ENCODE peak calls at places on chromosome 21, in seven cellular contexts. D is IMR-90, Y is H9, N is trophoblast cell, X is mesendoderm, S is neuronal stem cell, R is H1. F is an unnamed sample.

GRCh38 chr21:44931501-44932365 is 8.1 kb upstream of the SLX9 start:
- DNase-seq in D (no peak), S (no peak), R (no peak), N (no peak), Y (no peak), X (no peak), F (no peak)

GRCh38 chr21:36125513-36126121 is 9.3 kb upstream of the CBR3 start:
- DNase-seq in N (no peak), Y (no peak), X (peak), S (no peak), R (peak), D (peak), F (peak)

GRCh38 chr21:46316708-46317324 is 6.9 kb downstream of the C21orf58 start:
- DNase-seq in R (no peak), S (no peak), Y (no peak), D (no peak), X (no peak), N (no peak), F (no peak)

GRCh38 chr21:36323032-36323431 is 3.0 kb downstream of the MORC3 start:
- DNase-seq in N (peak), X (no peak), D (peak), R (no peak), Y (no peak), S (no peak), F (peak)

GRCh38 chr21:33399821-33400220 is 3.4 kb upstream of the IFNGR2 start:
- DNase-seq in Y (no peak), R (no peak), X (no peak), S (no peak), N (no peak), D (no peak), F (no peak)

GRCh38 chr21:45415188-45415942 is 10.4 kb downstream of the COL18A1 start:
- DNase-seq in Y (no peak), X (no peak), S (no peak), R (no peak), D (no peak), N (no peak), F (no peak)

GRCh38 chr21:44695176-44695575 is 1.8 kb upstream of the KRTAP10-12 start:
- DNase-seq in N (no peak), X (no peak), R (no peak), Y (peak), D (no peak), S (no peak), F (no peak)

GRCh38 chr21:34202553-34203332 is 129.4 kb downstream of the MRPS6 start:
- DNase-seq in Y (peak), R (peak), X (peak), N (peak), S (peak), D (no peak), F (peak)

GRCh38 chr21:36966846-36967657 is 583 bp upstream of the HLCS start:
- DNase-seq in X (peak), N (no peak), R (peak), Y (no peak), S (no peak), D (no peak), F (peak)

GRCh38 chr21:15809065-15809464 is 79.3 kb downstream of the USP25 start:
- DNase-seq in X (no peak), D (no peak), R (no peak), Y (no peak), N (peak), S (no peak), F (no peak)

GRCh38 chr21:40043423-40043822 is 176.2 kb downstream of the PCP4 start:
- DNase-seq in D (no peak), Y (no peak), S (no peak), N (no peak), R (no peak), X (peak), F (no peak)

GRCh38 chr21:45257673-45258341 is 29.9 kb downstream of the POFUT2 start:
- DNase-seq in Y (peak), S (no peak), X (no peak), R (peak), N (no peak), D (no peak), F (no peak)

GRCh38 chr21:30166171-30166570 is 434 bp downstream of the CLDN17 start:
- DNase-seq in S (no peak), Y (no peak), R (no peak), N (no peak), X (no peak), D (no peak), F (no peak)

GRCh38 chr21:45970674-45971486 is 10.7 kb upstream of the COL6A1 start:
- DNase-seq in R (peak), D (peak), X (peak), S (no peak), Y (peak), N (no peak), F (peak)

GRCh38 chr21:44351535-44352252 is 1.7 kb upstream of the TRPM2 start:
- DNase-seq in S (no peak), D (no peak), N (no peak), Y (no peak), X (no peak), R (no peak), F (no peak)

GRCh38 chr21:45382698-45383000 is 22.3 kb upstream of the COL18A1 start:
- DNase-seq in N (no peak), S (no peak), R (no peak), Y (no peak), X (no peak), D (no peak), F (no peak)

GRCh38 chr21:45386728-45387371 is 18.1 kb upstream of the COL18A1 start:
- DNase-seq in S (no peak), R (no peak), N (no peak), Y (no peak), D (peak), X (no peak), F (peak)

GRCh38 chr21:35039595-35040291 is 9.4 kb downstream of the RUNX1 start:
- DNase-seq in Y (no peak), X (no peak), N (no peak), D (no peak), R (no peak), S (no peak), F (no peak)

GRCh38 chr21:41000838-41001237 is 153.9 kb upstream of the DSCAM start:
- DNase-seq in D (no peak), R (no peak), S (no peak), Y (no peak), N (no peak), X (no peak), F (no peak)

GRCh38 chr21:35178812-35179211 is 129.7 kb upstream of the RUNX1 start:
- DNase-seq in R (no peak), S (no peak), N (no peak), D (peak), Y (no peak), X (no peak), F (peak)

GRCh38 chr21:25838809-25839208 is 104.0 kb downstream of the GABPA start:
- DNase-seq in R (no peak), N (no peak), Y (no peak), X (no peak), S (no peak), D (peak), F (no peak)

GRCh38 chr21:46096596-46096981 is 1.3 kb upstream of the COL6A2 start:
- DNase-seq in R (peak), Y (peak), X (no peak), D (no peak), N (no peak), S (no peak), F (no peak)

GRCh38 chr21:26715878-26716506 is 129.2 kb downstream of the ADAMTS1 start:
- DNase-seq in S (peak), Y (peak), X (peak), D (peak), N (peak), R (peak), F (peak)

GRCh38 chr21:32921632-32922230 is 104.0 kb upstream of the OLIG2 start:
- DNase-seq in R (peak), N (no peak), D (peak), X (peak), S (no peak), Y (peak), F (no peak)

GRCh38 chr21:25963186-25963585 is 207.4 kb downstream of the APP start:
- DNase-seq in S (no peak), D (peak), R (no peak), X (no peak), Y (no peak), N (no peak), F (peak)

GRCh38 chr21:44454747-44455523 is at the start of gene LRRC3:
- DNase-seq in Y (peak), X (peak), D (peak), N (peak), S (peak), R (peak), F (peak)

GRCh38 chr21:41110664-41111063 is 57.3 kb upstream of the BACE2 start:
- DNase-seq in Y (no peak), S (no peak), R (no peak), D (no peak), X (no peak), N (no peak), F (no peak)

GRCh38 chr21:45427331-45428271 is 22.6 kb downstream of the COL18A1 start:
- DNase-seq in S (no peak), D (peak), Y (peak), X (peak), R (no peak), N (peak), F (peak)

GRCh38 chr21:23131177-23131576 is 2133.0 kb downstream of the NCAM2 start:
- DNase-seq in R (no peak), Y (no peak), D (no peak), X (peak), N (no peak), S (no peak), F (no peak)

GRCh38 chr21:44686000-44686781 is 4.2 kb upstream of the KRTAP12-1 start:
- DNase-seq in D (no peak), X (peak), Y (peak), R (no peak), N (no peak), S (no peak), F (no peak)

GRCh38 chr21:16307256-16307655 is 577.5 kb downstream of the USP25 start:
- DNase-seq in R (no peak), Y (no peak), D (no peak), S (no peak), N (no peak), X (no peak), F (no peak)

GRCh38 chr21:33395866-33396265 is 7.3 kb upstream of the IFNGR2 start:
- DNase-seq in R (no peak), X (no peak), S (no peak), D (peak), Y (no peak), N (no peak), F (peak)

GRCh38 chr21:34517491-34518245 is 5.7 kb upstream of the KCNE1 start:
- DNase-seq in X (peak), Y (no peak), S (no peak), N (peak), D (no peak), R (no peak), F (peak)

GRCh38 chr21:42413093-42413492 is 9.4 kb downstream of the UBASH3A start:
- DNase-seq in R (no peak), X (no peak), Y (no peak), N (no peak), S (no peak), D (no peak), F (no peak)

GRCh38 chr21:42414553-42414927 is 10.8 kb downstream of the UBASH3A start:
- DNase-seq in X (no peak), Y (no peak), R (no peak), S (no peak), N (no peak), D (no peak), F (no peak)

GRCh38 chr21:42413500-42413899 is 9.8 kb downstream of the UBASH3A start:
- DNase-seq in D (no peak), R (no peak), S (no peak), Y (no peak), N (no peak), X (no peak), F (no peak)

GRCh38 chr21:42414928-42415769 is 11.4 kb downstream of the UBASH3A start:
- DNase-seq in X (peak), N (peak), Y (no peak), R (no peak), S (no peak), D (peak), F (peak)

GRCh38 chr21:42414066-42414465 is 10.4 kb downstream of the UBASH3A start:
- DNase-seq in S (no peak), N (no peak), R (no peak), X (no peak), D (no peak), Y (no peak), F (no peak)
- H3K18ac ChIP-seq in S (no peak), N (no peak), R (no peak), X (no peak), D (no peak), Y (no peak), F (no peak)

GRCh38 chr21:28227881-28228623 is 764.6 kb downstream of the LTN1 start:
- DNase-seq in X (no peak), Y (no peak), S (no peak), R (no peak), N (no peak), D (peak), F (peak)
- H3K18ac ChIP-seq in X (no peak), Y (no peak), S (no peak), R (no peak), N (no peak), D (peak), F (no peak)

GRCh38 chr21:31479714-31480113 is 135.7 kb upstream of the TIAM1 start:
- DNase-seq in Y (no peak), N (no peak), X (no peak), R (no peak), D (no peak), S (no peak), F (no peak)
- H3K18ac ChIP-seq in Y (no peak), N (no peak), X (no peak), R (no peak), D (no peak), S (no peak), F (no peak)

DNA sequence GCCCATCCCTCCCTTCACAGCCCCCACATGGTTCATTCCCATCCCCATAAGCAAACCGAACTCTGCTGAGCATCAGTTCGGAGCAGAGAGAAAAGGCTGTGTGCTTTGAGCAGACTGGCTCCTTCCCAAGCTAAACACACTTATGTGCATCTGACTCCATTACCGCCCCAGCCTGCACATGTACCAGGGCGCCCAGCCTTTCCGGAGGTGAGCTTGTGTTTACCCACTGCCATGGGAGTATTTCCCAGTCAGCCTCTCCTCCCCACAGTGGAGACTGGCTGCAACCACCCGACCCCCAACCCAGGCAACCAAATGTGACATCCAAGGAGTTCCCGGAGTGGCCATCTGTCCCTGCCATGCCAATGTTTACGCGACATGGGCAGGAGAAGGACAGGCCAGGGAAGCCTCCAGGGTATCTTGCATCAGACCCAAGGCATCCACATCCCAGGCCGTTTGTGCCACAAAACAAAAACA is 9.4 kb downstream of the TIAM1 start:
- DNase-seq in R (no peak), N (no peak), D (no peak), S (no peak), X (no peak), Y (no peak), F (no peak)
- H3K18ac ChIP-seq in R (no peak), N (no peak), D (no peak), S (no peak), X (no peak), Y (no peak), F (no peak)

GRCh38 chr21:14491269-14491681 is 54.8 kb downstream of the SAMSN1 start:
- DNase-seq in S (no peak), Y (no peak), D (no peak), N (no peak), R (no peak), X (no peak), F (no peak)
- H3K18ac ChIP-seq in S (no peak), Y (no peak), D (no peak), N (no peak), R (no peak), X (no peak), F (no peak)

GRCh38 chr21:17442174-17442573 is 70.7 kb upstream of the CXADR start:
- DNase-seq in D (no peak), S (no peak), R (no peak), Y (no peak), X (no peak), N (no peak), F (no peak)
- H3K18ac ChIP-seq in D (no peak), S (no peak), R (no peak), Y (no peak), X (no peak), N (no peak), F (no peak)

DNA sequence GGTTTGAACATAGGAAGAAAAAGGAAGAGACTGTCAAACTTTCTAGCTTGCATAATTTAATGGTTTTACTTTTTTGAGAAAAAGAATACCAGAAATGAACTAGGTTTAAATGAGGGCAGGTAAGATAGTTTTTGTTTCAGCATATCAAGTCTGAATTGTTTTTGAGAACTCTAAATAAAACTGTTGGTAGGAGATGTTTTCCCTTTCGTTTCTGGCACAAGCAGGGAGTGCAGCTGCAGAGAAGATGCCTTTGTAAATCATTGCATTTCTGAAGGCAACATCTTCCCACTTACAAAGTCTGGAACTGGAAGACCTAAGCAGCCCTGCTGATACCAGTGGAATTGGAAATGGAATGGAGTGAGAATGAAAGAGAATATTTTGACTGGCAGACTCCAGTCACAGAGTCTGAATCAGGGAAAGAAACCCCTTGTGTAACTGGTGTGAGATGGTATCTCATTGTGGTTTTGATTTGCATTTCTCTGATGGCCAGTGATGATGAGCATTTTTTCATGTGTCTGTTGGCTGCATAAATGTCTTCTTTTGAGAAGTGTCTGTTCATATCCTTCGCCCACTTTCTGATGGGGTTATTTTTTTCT is 815.6 kb downstream of the LTN1 start:
- DNase-seq in S (no peak), X (no peak), Y (no peak), D (peak), N (no peak), R (no peak), F (peak)
- H3K18ac ChIP-seq in S (no peak), X (no peak), Y (no peak), D (peak), N (no peak), R (no peak), F (no peak)